ENCODE peak calls at places on chromosomes 12 and 14, in seven cellular contexts. One of them, this sample, is unnamed.

GRCh38 chr14:67167420-67168109 is 21.7 kb upstream of the GARIN2 start:
- DNase-seq in MCF 10A: no peak
- DNase-seq in T-cell: no peak
- DNase-seq in stimulated activated CD4-positive, alpha-beta T cell treated with anti-CD3 and anti-CD28 coated beads, TNF-alpha, amount 100 ng/mL, for 48 hours: no peak
- DNase-seq in AG08395: no peak
- DNase-seq in iris pigment epithelial cell: peak
- DNase-seq in HS-5: peak
- DNase-seq in this sample: no peak

GRCh38 chr14:51308872-51309271 is 68.8 kb downstream of the TMX1 start:
- DNase-seq in HS-5: no peak
- DNase-seq in AG08395: no peak
- DNase-seq in stimulated activated CD4-positive, alpha-beta T cell treated with anti-CD3 and anti-CD28 coated beads, TNF-alpha, amount 100 ng/mL, for 48 hours: no peak
- DNase-seq in iris pigment epithelial cell: no peak
- DNase-seq in T-cell: no peak
- DNase-seq in MCF 10A: no peak
- DNase-seq in this sample: no peak

GRCh38 chr14:36070056-36071043 is 106.2 kb downstream of the PTCSC3 start:
- DNase-seq in AG08395: peak
- DNase-seq in iris pigment epithelial cell: peak
- DNase-seq in MCF 10A: peak
- DNase-seq in stimulated activated CD4-positive, alpha-beta T cell treated with anti-CD3 and anti-CD28 coated beads, TNF-alpha, amount 100 ng/mL, for 48 hours: peak
- DNase-seq in HS-5: peak
- DNase-seq in T-cell: no peak
- DNase-seq in this sample: no peak

GRCh38 chr12:108770269-108770829 is 39.0 kb upstream of the CORO1C start:
- DNase-seq in AG08395: no peak
- DNase-seq in T-cell: no peak
- DNase-seq in MCF 10A: no peak
- DNase-seq in HS-5: no peak
- DNase-seq in iris pigment epithelial cell: no peak
- DNase-seq in stimulated activated CD4-positive, alpha-beta T cell treated with anti-CD3 and anti-CD28 coated beads, TNF-alpha, amount 100 ng/mL, for 48 hours: no peak
- DNase-seq in this sample: no peak

GRCh38 chr14:70254476-70254961 is 65.8 kb upstream of the SLC8A3 start:
- DNase-seq in MCF 10A: peak
- DNase-seq in T-cell: no peak
- DNase-seq in HS-5: no peak
- DNase-seq in AG08395: no peak
- DNase-seq in stimulated activated CD4-positive, alpha-beta T cell treated with anti-CD3 and anti-CD28 coated beads, TNF-alpha, amount 100 ng/mL, for 48 hours: peak
- DNase-seq in iris pigment epithelial cell: peak
- DNase-seq in this sample: no peak

GRCh38 chr14:53032161-53032803 is 81.4 kb upstream of the FERMT2 start:
- DNase-seq in HS-5: peak
- DNase-seq in iris pigment epithelial cell: peak
- DNase-seq in T-cell: no peak
- DNase-seq in stimulated activated CD4-positive, alpha-beta T cell treated with anti-CD3 and anti-CD28 coated beads, TNF-alpha, amount 100 ng/mL, for 48 hours: no peak
- DNase-seq in MCF 10A: peak
- DNase-seq in AG08395: peak
- DNase-seq in this sample: no peak

GRCh38 chr14:51873221-51873893 is 12.9 kb downstream of the GNG2 start:
- DNase-seq in AG08395: peak
- DNase-seq in MCF 10A: peak
- DNase-seq in stimulated activated CD4-positive, alpha-beta T cell treated with anti-CD3 and anti-CD28 coated beads, TNF-alpha, amount 100 ng/mL, for 48 hours: no peak
- DNase-seq in iris pigment epithelial cell: peak
- DNase-seq in T-cell: no peak
- DNase-seq in HS-5: peak
- DNase-seq in this sample: no peak

GRCh38 chr12:47904647-47905312 is at the start of gene VDR:
- DNase-seq in AG08395: peak
- DNase-seq in MCF 10A: peak
- DNase-seq in stimulated activated CD4-positive, alpha-beta T cell treated with anti-CD3 and anti-CD28 coated beads, TNF-alpha, amount 100 ng/mL, for 48 hours: peak
- DNase-seq in iris pigment epithelial cell: peak
- DNase-seq in T-cell: peak
- DNase-seq in HS-5: peak
- DNase-seq in this sample: peak

GRCh38 chr12:18752280-18752920 is 14.5 kb downstream of the CAPZA3 start:
- DNase-seq in T-cell: no peak
- DNase-seq in HS-5: peak
- DNase-seq in MCF 10A: peak
- DNase-seq in stimulated activated CD4-positive, alpha-beta T cell treated with anti-CD3 and anti-CD28 coated beads, TNF-alpha, amount 100 ng/mL, for 48 hours: no peak
- DNase-seq in AG08395: peak
- DNase-seq in iris pigment epithelial cell: peak
- DNase-seq in this sample: no peak

GRCh38 chr12:3869860-3870259 is 3.3 kb downstream of the PARP11 start:
- DNase-seq in MCF 10A: no peak
- DNase-seq in T-cell: no peak
- DNase-seq in stimulated activated CD4-positive, alpha-beta T cell treated with anti-CD3 and anti-CD28 coated beads, TNF-alpha, amount 100 ng/mL, for 48 hours: no peak
- DNase-seq in HS-5: no peak
- DNase-seq in AG08395: no peak
- DNase-seq in iris pigment epithelial cell: peak
- DNase-seq in this sample: no peak

GRCh38 chr14:100587248-100587762 is at the start of gene BEGAIN:
- DNase-seq in T-cell: no peak
- DNase-seq in MCF 10A: no peak
- DNase-seq in HS-5: no peak
- DNase-seq in AG08395: no peak
- DNase-seq in stimulated activated CD4-positive, alpha-beta T cell treated with anti-CD3 and anti-CD28 coated beads, TNF-alpha, amount 100 ng/mL, for 48 hours: no peak
- DNase-seq in iris pigment epithelial cell: no peak
- DNase-seq in this sample: no peak

This sample was measured in effector CD4-positive, alpha-beta T cell.